ENCODE peak calls at places on chromosomes 7 and 10, in six cellular contexts. One of them, this sample, is unnamed.

GRCh38 chr10:86687750-86688149 is 19.4 kb downstream of the LDB3 start:
- DNase-seq in globus pallidus: no peak
- DNase-seq in cardiac muscle cell: no peak
- DNase-seq in NCI-H146: no peak
- DNase-seq in mammary epithelial cell: no peak
- DNase-seq in fibroblast of lung: peak
- DNase-seq in this sample: no peak

GRCh38 chr10:50508315-50509051 is 115.3 kb downstream of the SGMS1 start:
- DNase-seq in globus pallidus: no peak
- DNase-seq in fibroblast of lung: no peak
- DNase-seq in cardiac muscle cell: no peak
- DNase-seq in mammary epithelial cell: no peak
- DNase-seq in NCI-H146: no peak
- DNase-seq in this sample: no peak

GRCh38 chr10:69911571-69912528 is 110.1 kb downstream of the COL13A1 start:
- DNase-seq in globus pallidus: peak
- DNase-seq in cardiac muscle cell: no peak
- DNase-seq in fibroblast of lung: peak
- DNase-seq in mammary epithelial cell: no peak
- DNase-seq in NCI-H146: no peak
- DNase-seq in this sample: peak

GRCh38 chr7:37385787-37386186 is 62.9 kb downstream of the ELMO1 start:
- DNase-seq in NCI-H146: no peak
- DNase-seq in fibroblast of lung: no peak
- DNase-seq in mammary epithelial cell: peak
- DNase-seq in globus pallidus: no peak
- DNase-seq in cardiac muscle cell: no peak
- DNase-seq in this sample: peak

GRCh38 chr7:107122483-107122882 is 46.3 kb upstream of the HBP1 start:
- DNase-seq in cardiac muscle cell: no peak
- DNase-seq in mammary epithelial cell: no peak
- DNase-seq in fibroblast of lung: peak
- DNase-seq in globus pallidus: no peak
- DNase-seq in NCI-H146: no peak
- DNase-seq in this sample: no peak

GRCh38 chr10:128808921-128809440 is 658.1 kb upstream of the MGMT start:
- DNase-seq in globus pallidus: no peak
- DNase-seq in cardiac muscle cell: no peak
- DNase-seq in mammary epithelial cell: no peak
- DNase-seq in fibroblast of lung: no peak
- DNase-seq in NCI-H146: no peak
- DNase-seq in this sample: no peak

GRCh38 chr7:51118628-51119027 is 198.0 kb downstream of the COBL start:
- DNase-seq in mammary epithelial cell: no peak
- DNase-seq in globus pallidus: no peak
- DNase-seq in fibroblast of lung: no peak
- DNase-seq in NCI-H146: no peak
- DNase-seq in cardiac muscle cell: peak
- DNase-seq in this sample: no peak

GRCh38 chr7:130912910-130913720 is 179.1 kb upstream of the KLF14 start:
- DNase-seq in NCI-H146: no peak
- DNase-seq in cardiac muscle cell: no peak
- DNase-seq in globus pallidus: no peak
- DNase-seq in fibroblast of lung: peak
- DNase-seq in mammary epithelial cell: peak
- DNase-seq in this sample: peak

GRCh38 chr10:103374263-103374662 is 6.5 kb downstream of the TAF5 start:
- DNase-seq in mammary epithelial cell: no peak
- DNase-seq in cardiac muscle cell: no peak
- DNase-seq in fibroblast of lung: no peak
- DNase-seq in globus pallidus: no peak
- DNase-seq in NCI-H146: no peak
- DNase-seq in this sample: no peak

GRCh38 chr7:38830826-38831225 is 78.2 kb downstream of the VPS41 start:
- DNase-seq in cardiac muscle cell: no peak
- DNase-seq in fibroblast of lung: no peak
- DNase-seq in globus pallidus: peak
- DNase-seq in NCI-H146: no peak
- DNase-seq in mammary epithelial cell: no peak
- DNase-seq in this sample: no peak

GRCh38 chr7:96346291-96346953 is 24.5 kb upstream of the SLC25A13 start:
- DNase-seq in cardiac muscle cell: no peak
- DNase-seq in fibroblast of lung: no peak
- DNase-seq in mammary epithelial cell: no peak
- DNase-seq in NCI-H146: peak
- DNase-seq in globus pallidus: no peak
- DNase-seq in this sample: no peak

GRCh38 chr7:37208528-37208927 is 240.1 kb downstream of the ELMO1 start:
- DNase-seq in fibroblast of lung: peak
- DNase-seq in mammary epithelial cell: peak
- DNase-seq in globus pallidus: peak
- DNase-seq in cardiac muscle cell: peak
- DNase-seq in NCI-H146: peak
- DNase-seq in this sample: peak